ENCODE peak calls at places on chromosomes 4 and X, in five cellular contexts. M, B, A, Q and P are unnamed samples.

GRCh38 chr4:37365888-37366287 is 121.3 kb downstream of the NWD2 start:
- DNase-seq in M (no peak), B (no peak), A (peak), Q (no peak), P (peak)

GRCh38 chrX:29453333-29453732 is 762.0 kb upstream of the MAGEB2 start:
- DNase-seq in M (no peak), B (peak), A (no peak), Q (no peak), P (no peak)

GRCh38 chr4:84938316-84938715 is 28.2 kb downstream of the WDFY3 start:
- DNase-seq in M (peak), B (peak), A (peak), Q (peak), P (peak)

GRCh38 chr4:102640669-102641068 is 120.1 kb downstream of the MANBA start:
- DNase-seq in M (no peak), B (peak), A (peak), Q (peak), P (no peak)

GRCh38 chrX:106698693-106699092 is 27.8 kb upstream of the RNF128 start:
- DNase-seq in M (no peak), B (peak), A (peak), Q (peak), P (peak)

GRCh38 chr4:13920901-13921300 is 293.4 kb upstream of the BOD1L1 start:
- DNase-seq in M (peak), B (peak), A (peak), Q (peak), P (peak)

GRCh38 chr4:52783069-52783468 is 31.8 kb upstream of the ERVMER34-1 start:
- DNase-seq in M (no peak), B (no peak), A (no peak), Q (no peak), P (no peak)

GRCh38 chr4:23855912-23856605 is 33.8 kb downstream of the PPARGC1A start:
- DNase-seq in M (peak), B (peak), A (peak), Q (peak), P (peak)

GRCh38 chr4:86972997-86973396 is 38.2 kb downstream of the AFF1 start:
- DNase-seq in M (peak), B (no peak), A (no peak), Q (peak), P (peak)

GRCh38 chr4:1403591-1404572 is 2.4 kb downstream of the NKX1-1 start:
- DNase-seq in M (no peak), B (no peak), A (no peak), Q (no peak), P (no peak)

GRCh38 chrX:12329476-12329875 is 191.2 kb downstream of the FRMPD4 start:
- DNase-seq in M (no peak), B (peak), A (no peak), Q (no peak), P (peak)

GRCh38 chr4:189237340-189237739 is 703.3 kb upstream of the FRG1 start:
- DNase-seq in M (no peak), B (no peak), A (no peak), Q (no peak), P (no peak)

GRCh38 chr4:1072830-1073446 is 40.4 kb downstream of the RNF212 start:
- DNase-seq in M (peak), B (peak), A (peak), Q (peak), P (peak)

GRCh38 chr4:126268106-126268505 is 953.4 kb downstream of the FAT4 start:
- DNase-seq in M (no peak), B (peak), A (no peak), Q (peak), P (peak)

GRCh38 chr4:1856920-1857699 is 1.2 kb upstream of the LETM1 start:
- DNase-seq in M (no peak), B (peak), A (no peak), Q (peak), P (no peak)

GRCh38 chrX:72306085-72306801 is 529 bp upstream of the CITED1 start:
- DNase-seq in M (no peak), B (no peak), A (no peak), Q (no peak), P (no peak)

GRCh38 chr4:83114576-83114975 is at the start of gene PLAC8:
- DNase-seq in M (peak), B (no peak), A (peak), Q (peak), P (peak)

GRCh38 chrX:136711147-136711546 is 63.2 kb downstream of the CD40LG start:
- DNase-seq in M (no peak), B (peak), A (peak), Q (peak), P (peak)

GRCh38 chr4:98728433-98728832 is 70.0 kb upstream of the TSPAN5 start:
- DNase-seq in M (no peak), B (peak), A (peak), Q (peak), P (peak)

DNA sequence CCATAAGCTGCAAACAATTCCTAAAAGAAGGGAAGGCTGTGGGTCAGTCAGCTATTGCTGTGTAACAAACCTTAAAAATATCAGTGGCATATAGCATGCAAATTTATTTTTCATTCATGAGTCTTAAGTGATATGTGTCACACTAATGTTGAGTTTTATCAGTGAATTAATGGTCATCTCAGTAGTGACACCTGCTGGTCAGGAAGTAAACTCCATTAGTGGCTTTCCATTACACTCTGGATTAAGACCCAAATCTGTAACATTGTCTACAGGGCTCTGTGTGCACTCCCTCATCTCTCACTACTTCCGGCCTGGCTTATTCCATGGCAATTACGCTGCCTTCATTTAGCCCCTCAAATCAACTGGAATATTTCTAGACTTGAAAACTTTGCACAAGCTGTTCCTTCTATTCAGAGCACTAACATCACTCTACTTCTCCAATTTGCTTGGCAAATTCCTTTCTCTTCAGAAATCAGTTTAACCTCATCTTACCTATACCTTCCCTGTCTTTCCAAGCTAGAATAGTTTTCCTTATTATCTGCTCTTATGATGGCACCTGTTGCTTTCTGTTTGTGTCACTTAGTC is 217.3 kb upstream of the TAPT1 start:
- DNase-seq in M (peak), B (peak), A (peak), Q (peak), P (peak)
- TF ChIP-seq CTCF in M (peak), B (peak), A (peak), Q (peak), P (peak)

GRCh38 chr4:119783200-119783978 is 154.8 kb upstream of the PDE5A start:
- DNase-seq in M (no peak), B (no peak), A (no peak), Q (no peak), P (no peak)

GRCh38 chr4:119781044-119781443 is 152.4 kb upstream of the PDE5A start:
- DNase-seq in M (no peak), B (no peak), A (no peak), Q (no peak), P (no peak)

GRCh38 chr4:119788334-119789266 is 160.0 kb upstream of the PDE5A start:
- DNase-seq in M (no peak), B (no peak), A (no peak), Q (peak), P (no peak)

GRCh38 chr4:119785963-119786362 is 157.4 kb upstream of the PDE5A start:
- DNase-seq in M (peak), B (peak), A (peak), Q (peak), P (peak)
- TF ChIP-seq CTCF in M (peak), B (peak), A (peak), Q (peak), P (peak)

GRCh38 chr4:41602886-41603503 is 65.0 kb downstream of the LIMCH1 start:
- DNase-seq in M (no peak), B (no peak), A (no peak), Q (no peak), P (no peak)
- TF ChIP-seq CTCF in M (no peak), B (no peak), A (no peak), Q (no peak), P (no peak)

GRCh38 chrX:7638053-7638452 is 204.9 kb upstream of the VCX start:
- DNase-seq in M (no peak), B (no peak), A (no peak), Q (no peak), P (no peak)
- TF ChIP-seq CTCF in M (no peak), B (no peak), A (no peak), Q (no peak), P (no peak)

GRCh38 chr4:8204576-8205227 is 5.6 kb downstream of the SH3TC1 start:
- DNase-seq in M (no peak), B (no peak), A (no peak), Q (no peak), P (no peak)
- TF ChIP-seq CTCF in M (no peak), B (no peak), A (no peak), Q (no peak), P (no peak)

GRCh38 chr4:75659512-75660031 is 13.6 kb downstream of the G3BP2 start:
- DNase-seq in M (no peak), B (no peak), A (no peak), Q (no peak), P (no peak)

GRCh38 chr4:75655562-75655961 is 17.6 kb downstream of the G3BP2 start:
- DNase-seq in M (no peak), B (no peak), A (no peak), Q (no peak), P (no peak)

GRCh38 chr4:75658881-75659280 is 14.3 kb downstream of the G3BP2 start:
- DNase-seq in M (no peak), B (peak), A (no peak), Q (peak), P (no peak)

GRCh38 chr4:75654905-75655304 is 18.3 kb downstream of the G3BP2 start:
- DNase-seq in M (no peak), B (no peak), A (no peak), Q (no peak), P (no peak)

GRCh38 chr4:75653845-75654503 is 19.2 kb downstream of the G3BP2 start:
- DNase-seq in M (peak), B (peak), A (peak), Q (peak), P (peak)
- TF ChIP-seq CTCF in M (peak), B (peak), A (peak), Q (peak), P (peak)

DNA sequence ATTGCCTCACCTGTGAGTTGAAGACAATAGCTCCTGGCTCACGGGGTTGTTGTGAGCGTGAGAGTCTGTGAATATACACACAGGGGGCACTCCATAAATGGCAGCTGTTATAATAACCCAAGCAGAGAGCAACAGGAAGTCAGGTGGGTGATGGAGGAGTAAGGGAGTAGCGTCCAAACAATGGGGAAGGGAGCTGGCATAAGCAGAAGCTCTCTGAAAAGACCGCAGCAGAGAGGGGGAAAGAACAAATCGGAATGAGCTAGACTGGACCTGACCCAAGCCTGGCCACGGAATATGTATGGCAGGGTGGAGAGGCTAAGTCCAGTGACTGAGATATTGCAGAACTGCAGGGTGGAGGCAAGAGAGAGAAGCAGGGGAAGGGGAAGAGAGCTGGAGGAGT is 6.6 kb upstream of the GJB1 start:
- DNase-seq in M (peak), B (no peak), A (no peak), Q (no peak), P (no peak)
- TF ChIP-seq CTCF in M (no peak), B (no peak), A (no peak), Q (no peak), P (no peak)